ENCODE peak calls at places on chromosomes 13 and 19, in five cellular contexts. H is activated B cell treated with CpG ODN at 0.5 μM for 24 hours, O is upper lobe of left lung, F is A549, K is fibroblast of the aortic adventitia. I is an unnamed sample.

GRCh38 chr13:45623516-45624090 is 8.1 kb upstream of the ERICH6B start:
- DNase-seq in H (no peak), O (no peak), F (peak; percentile 27), K (peak; percentile 28), I (no peak)

GRCh38 chr19:7742575-7742974 is 4.8 kb downstream of the CD209 start:
- DNase-seq in H (peak; percentile 14), O (no peak), F (no peak), K (no peak), I (no peak)

GRCh38 chr19:19661675-19662251 is 1.7 kb downstream of the ATP13A1 start:
- DNase-seq in H (no peak), O (no peak), F (no peak), K (no peak), I (no peak)

GRCh38 chr19:55251296-55252081 is 7.3 kb downstream of the PPP6R1 start:
- DNase-seq in H (peak; percentile 39), O (no peak), F (no peak), K (peak; percentile 27), I (no peak)

GRCh38 chr13:80684525-80685017 is 343.6 kb upstream of the SPRY2 start:
- DNase-seq in H (no peak), O (no peak), F (no peak), K (no peak), I (no peak)

GRCh38 chr19:21677696-21678418 is 89.5 kb downstream of the ZNF100 start:
- DNase-seq in H (no peak), O (no peak), F (no peak), K (no peak), I (no peak)

GRCh38 chr13:43986395-43986794 is 106.7 kb downstream of the LACC1 start:
- DNase-seq in H (no peak), O (no peak), F (no peak), K (no peak), I (no peak)

GRCh38 chr13:42883771-42884170 is 102.4 kb downstream of the FAM216B start:
- DNase-seq in H (no peak), O (no peak), F (peak; percentile 21), K (peak; percentile 46), I (no peak)

GRCh38 chr19:18593367-18594095 is 4.9 kb downstream of the REX1BD start:
- DNase-seq in H (no peak), O (no peak), F (no peak), K (no peak), I (no peak)

GRCh38 chr19:3743486-3743885 is 18.0 kb downstream of the APBA3 start:
- DNase-seq in H (no peak), O (no peak), F (peak; percentile 31), K (no peak), I (no peak)

GRCh38 chr13:91592050-91593014 is 193.9 kb downstream of the GPC5 start:
- DNase-seq in H (no peak), O (no peak), F (no peak), K (no peak), I (no peak)

GRCh38 chr19:5839312-5840017 is at the start of gene FUT6:
- DNase-seq in H (no peak), O (no peak), F (no peak), K (no peak), I (no peak)
- TF ChIP-seq CTCF in H (no peak), O (no peak), F (no peak), K (no peak), I (no peak)

GRCh38 chr19:13436352-13436751 is 69.9 kb downstream of the CACNA1A start:
- DNase-seq in H (no peak), O (no peak), F (no peak), K (no peak), I (no peak)

GRCh38 chr19:13427273-13428051 is 78.8 kb downstream of the CACNA1A start:
- DNase-seq in H (no peak), O (no peak), F (no peak), K (no peak), I (no peak)

GRCh38 chr19:13429563-13429962 is 76.7 kb downstream of the CACNA1A start:
- DNase-seq in H (no peak), O (no peak), F (no peak), K (peak; percentile 43), I (no peak)

GRCh38 chr19:13428352-13428751 is 77.9 kb downstream of the CACNA1A start:
- DNase-seq in H (no peak), O (no peak), F (no peak), K (peak; percentile 25), I (no peak)

DNA sequence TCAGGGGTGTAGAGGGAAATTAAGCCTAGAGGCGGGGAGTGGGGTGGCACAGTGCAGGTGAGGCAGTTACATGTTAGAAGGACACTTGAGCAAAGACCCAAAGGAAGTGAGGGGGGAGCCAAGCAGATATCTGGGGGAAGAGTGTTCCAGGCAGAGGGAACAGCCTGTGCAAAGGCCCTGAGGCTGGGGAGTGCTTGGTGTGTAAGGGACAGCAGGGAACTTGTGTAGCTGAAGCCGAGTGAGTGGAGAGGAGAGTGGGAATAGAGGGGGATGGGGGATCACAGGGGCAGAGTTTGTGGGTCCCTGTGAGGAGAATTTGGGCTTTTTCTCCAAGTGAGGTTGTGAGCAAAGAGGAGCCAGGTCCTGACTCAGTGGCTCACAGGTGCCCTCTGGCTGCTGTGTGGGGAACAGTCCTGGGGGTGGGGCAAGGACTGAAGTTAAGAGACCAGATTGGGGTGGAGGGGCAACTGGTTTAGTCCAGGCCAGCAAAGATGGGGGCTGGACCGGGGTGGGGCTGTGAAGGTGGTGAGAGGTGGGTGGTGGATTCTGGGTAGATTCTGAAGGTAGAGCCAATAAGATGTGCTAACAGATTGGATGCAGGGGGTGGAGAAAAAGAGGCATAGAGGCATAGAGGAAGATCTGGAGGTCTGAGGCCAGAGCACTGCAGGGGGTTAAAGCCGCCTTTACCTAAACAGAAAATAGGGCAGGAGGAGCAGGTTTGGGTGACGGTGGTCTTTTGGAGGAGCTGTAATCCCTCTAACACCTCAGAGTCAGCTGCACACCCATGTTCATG is 75.3 kb downstream of the CACNA1A start:
- DNase-seq in H (peak; percentile 22), O (peak; percentile 26), F (peak; percentile 43), K (peak; percentile 51), I (no peak)
- TF ChIP-seq CTCF in H (no peak), O (peak; percentile 47), F (peak; percentile 45), K (peak; percentile 91), I (no peak)

GRCh38 chr19:17581211-17581874 is 25.9 kb downstream of the COLGALT1 start:
- DNase-seq in H (no peak), O (no peak), F (no peak), K (no peak), I (no peak)
- TF ChIP-seq CTCF in H (no peak), O (no peak), F (no peak), K (no peak), I (no peak)

GRCh38 chr13:113842336-113843062 is 21.4 kb downstream of the GAS6 start:
- DNase-seq in H (no peak), O (no peak), F (no peak), K (no peak), I (no peak)

GRCh38 chr13:113845055-113845454 is 18.8 kb downstream of the GAS6 start:
- DNase-seq in H (no peak), O (peak; percentile 12), F (no peak), K (no peak), I (no peak)

GRCh38 chr13:113843063-113843654 is 20.7 kb downstream of the GAS6 start:
- DNase-seq in H (no peak), O (no peak), F (no peak), K (no peak), I (no peak)

GRCh38 chr13:113845723-113846638 is 17.9 kb downstream of the GAS6 start:
- DNase-seq in H (no peak), O (peak; percentile 12), F (no peak), K (no peak), I (no peak)

DNA sequence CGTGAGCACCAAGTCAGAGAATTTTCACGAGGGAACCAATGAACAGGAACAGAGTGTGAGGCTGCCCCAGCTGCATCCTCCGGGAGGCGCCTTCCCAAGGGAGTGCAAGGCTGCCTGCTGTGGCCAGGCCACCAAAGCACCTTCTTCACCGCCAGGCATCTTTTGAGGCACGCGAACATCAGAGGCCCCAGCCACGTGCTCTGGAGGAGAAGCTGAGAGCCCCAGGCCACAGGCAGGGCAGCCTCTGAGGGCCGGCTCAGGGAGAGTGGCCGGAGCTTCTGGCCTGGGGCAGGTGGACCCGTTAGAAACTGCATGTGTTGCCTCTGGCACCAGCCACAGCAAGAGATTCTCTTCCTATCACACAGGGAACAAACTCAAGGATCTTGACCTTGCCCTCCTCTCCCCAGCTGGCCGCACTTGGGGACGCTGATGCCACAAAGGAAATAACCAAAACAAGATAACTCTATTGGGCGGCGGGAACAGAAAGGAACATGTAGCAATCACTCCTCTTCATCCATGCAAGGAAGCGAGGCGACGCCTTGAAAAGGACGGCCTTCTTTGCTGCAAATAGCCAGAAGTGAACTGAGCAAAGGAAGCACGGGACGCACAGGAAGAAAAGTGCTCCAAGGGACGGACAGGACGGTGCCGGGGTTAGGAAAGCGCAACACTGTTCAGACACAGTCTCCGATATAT is 19.9 kb downstream of the GAS6 start:
- DNase-seq in H (no peak), O (peak; percentile 23), F (no peak), K (no peak), I (no peak)
- TF ChIP-seq CTCF in H (no peak), O (no peak), F (no peak), K (no peak), I (no peak)

GRCh38 chr13:98459721-98460370 is 117.1 kb downstream of the STK24 start:
- DNase-seq in H (no peak), O (no peak), F (no peak), K (no peak), I (no peak)

GRCh38 chr13:98460519-98460918 is 116.4 kb downstream of the STK24 start:
- DNase-seq in H (no peak), O (no peak), F (no peak), K (no peak), I (no peak)

GRCh38 chr13:98461525-98462240 is 115.2 kb downstream of the STK24 start:
- DNase-seq in H (no peak), O (no peak), F (no peak), K (no peak), I (no peak)

GRCh38 chr13:98462241-98462882 is 114.5 kb downstream of the STK24 start:
- DNase-seq in H (no peak), O (no peak), F (no peak), K (no peak), I (no peak)

GRCh38 chr13:98462946-98463345 is 114.0 kb downstream of the STK24 start:
- DNase-seq in H (no peak), O (no peak), F (no peak), K (no peak), I (no peak)
- TF ChIP-seq CTCF in H (no peak), O (no peak), F (no peak), K (no peak), I (no peak)

DNA sequence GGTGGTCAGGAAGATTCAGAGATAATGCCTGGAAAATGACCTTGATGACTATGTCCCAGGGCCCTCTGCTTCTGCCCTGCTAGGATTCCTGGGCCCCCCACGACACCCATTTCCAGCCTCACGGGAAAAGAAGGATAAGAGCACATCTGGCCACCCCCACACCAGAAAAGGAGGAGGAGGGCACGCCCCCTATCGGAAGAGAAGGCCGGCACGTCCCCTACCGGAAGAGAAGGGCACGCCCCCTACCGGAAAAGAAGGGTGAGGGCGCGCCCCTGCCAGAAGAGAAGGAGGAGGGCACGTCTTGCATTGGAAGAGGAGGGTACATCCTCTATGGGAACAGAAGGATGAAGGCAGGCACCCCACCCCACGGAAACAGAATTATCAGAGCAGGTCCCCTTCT is 84.3 kb downstream of the IER2 start:
- DNase-seq in H (peak; percentile 27), O (peak; percentile 35), F (peak; percentile 51), K (peak; percentile 31), I (no peak)
- TF ChIP-seq CTCF in H (no peak), O (peak; percentile 46), F (peak; percentile 34), K (peak; percentile 63), I (no peak)

GRCh38 chr19:13574933-13575332 is 68.7 kb upstream of the CACNA1A start:
- DNase-seq in H (no peak), O (no peak), F (peak; percentile 28), K (peak; percentile 21), I (no peak)
- TF ChIP-seq CTCF in H (no peak), O (no peak), F (peak; percentile 34), K (peak; percentile 51), I (no peak)